ENCODE peak calls at places on chromosomes 4 and X, in four cellular contexts. J is kidney epithelial cell, O is dorsolateral prefrontal cortex, F is HFFc6. A is an unnamed sample.

GRCh38 chrX:17474892-17475291 is 99.9 kb downstream of the NHS start:
- DNase-seq in J (no peak), O (no peak), F (peak; percentile 43), A (no peak)

GRCh38 chr4:140004580-140005314 is 149.2 kb downstream of the MAML3 start:
- DNase-seq in J (no peak), O (peak; percentile 37), F (no peak), A (no peak)

GRCh38 chrX:28135378-28136047 is 154.3 kb upstream of the DCAF8L1 start:
- DNase-seq in J (no peak), O (no peak), F (no peak), A (no peak)

GRCh38 chrX:18945488-18945887 is 38.4 kb downstream of the PHKA2 start:
- DNase-seq in J (no peak), O (no peak), F (no peak), A (no peak)

GRCh38 chrX:18927558-18927957 is 56.4 kb downstream of the PHKA2 start:
- DNase-seq in J (no peak), O (no peak), F (no peak), A (no peak)

GRCh38 chrX:107686792-107687191 is 58.5 kb downstream of the PRPS1 start:
- DNase-seq in J (no peak), O (no peak), F (no peak), A (no peak)

GRCh38 chr4:114481856-114482255 is 116.8 kb upstream of the UGT8 start:
- DNase-seq in J (no peak), O (no peak), F (no peak), A (no peak)

GRCh38 chr4:140126261-140126660 is 27.7 kb downstream of the MAML3 start:
- DNase-seq in J (no peak), O (no peak), F (no peak), A (no peak)

GRCh38 chr4:82528868-82529267 is 32.9 kb downstream of the TMEM150C start:
- DNase-seq in J (no peak), O (no peak), F (no peak), A (no peak)

GRCh38 chr4:101697266-101697665 is 93.3 kb upstream of the BANK1 start:
- DNase-seq in J (no peak), O (peak; percentile 53), F (no peak), A (no peak)

GRCh38 chr4:52052475-52052780 is 1.3 kb downstream of the SPATA18 start:
- DNase-seq in J (no peak), O (no peak), F (no peak), A (no peak)

GRCh38 chrX:73127700-73128241 is 48.5 kb upstream of the PABPC1L2A start:
- DNase-seq in J (no peak), O (peak; percentile 26), F (no peak), A (no peak)

GRCh38 chrX:155056877-155057792 is 13.8 kb downstream of the CMC4 start:
- DNase-seq in J (no peak), O (peak; percentile 36), F (peak; percentile 17), A (peak; percentile 31)

GRCh38 chr4:76212301-76212700 is 1.3 kb downstream of the SCARB2 start:
- DNase-seq in J (no peak), O (no peak), F (peak; percentile 20), A (no peak)

GRCh38 chrX:153638041-153638371 is 9.0 kb upstream of the DUSP9 start:
- DNase-seq in J (no peak), O (no peak), F (no peak), A (no peak)

GRCh38 chr4:109590841-109591357 is 30.9 kb downstream of the MCUB start:
- DNase-seq in J (no peak), O (no peak), F (no peak), A (no peak)

GRCh38 chrX:70166601-70167590 is 10.4 kb upstream of the DGAT2L6 start:
- DNase-seq in J (peak; percentile 37), O (no peak), F (peak; percentile 81), A (no peak)

GRCh38 chr4:146029147-146029546 is 90.5 kb upstream of the ZNF827 start:
- DNase-seq in J (no peak), O (no peak), F (peak; percentile 74), A (no peak)

GRCh38 chr4:156408749-156409148 is 455.1 kb upstream of the CTSO start:
- DNase-seq in J (no peak), O (no peak), F (no peak), A (no peak)

GRCh38 chrX:46200423-46200822 is 344.8 kb downstream of the ZNF674 start:
- DNase-seq in J (no peak), O (no peak), F (no peak), A (no peak)

GRCh38 chr4:107824367-107825071 is at the start of gene SGMS2:
- DNase-seq in J (peak; percentile 83), O (peak; percentile 86), F (peak; percentile 92), A (peak; percentile 50)
- TF ChIP-seq CTCF in J (no peak), O (no peak), F (no peak), A (no peak)

GRCh38 chr4:44493924-44494323 is 45.3 kb upstream of the KCTD8 start:
- DNase-seq in J (no peak), O (no peak), F (no peak), A (no peak)
- TF ChIP-seq CTCF in J (peak; percentile 47), O (peak; percentile 48), F (peak; percentile 69), A (peak; percentile 55)

DNA sequence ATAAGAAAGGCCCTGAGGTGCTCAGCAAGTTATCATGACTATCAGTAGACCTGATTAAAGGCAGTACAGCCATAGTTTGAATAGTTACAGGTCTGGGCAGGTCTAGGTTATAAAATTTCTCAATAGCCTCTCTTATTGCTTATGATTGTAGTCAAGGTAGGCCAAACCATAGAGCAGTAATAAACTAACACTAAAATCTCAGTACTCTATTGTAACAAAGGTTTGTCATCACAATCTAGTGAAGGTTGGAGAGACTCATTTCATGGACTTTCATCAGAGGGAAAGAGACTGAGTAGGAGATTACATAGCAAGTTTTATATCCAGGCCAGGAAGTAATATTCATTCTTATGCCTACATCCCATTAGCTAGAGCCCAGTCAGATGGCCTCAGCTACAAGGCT is 141.0 kb downstream of the ASB9 start:
- DNase-seq in J (no peak), O (no peak), F (no peak), A (no peak)
- TF ChIP-seq CTCF in J (no peak), O (no peak), F (no peak), A (no peak)

GRCh38 chr4:55554453-55555030 is 7.8 kb upstream of the CLOCK start:
- DNase-seq in J (no peak), O (no peak), F (peak; percentile 57), A (no peak)
- TF ChIP-seq CTCF in J (peak; percentile 41), O (peak; percentile 59), F (peak; percentile 84), A (peak; percentile 37)

GRCh38 chrX:131895807-131896206 is 127.3 kb upstream of the STK26 start:
- DNase-seq in J (no peak), O (no peak), F (no peak), A (no peak)
- TF ChIP-seq CTCF in J (no peak), O (no peak), F (no peak), A (no peak)

A was measured in progenitor cell of endocrine pancreas.